ENCODE peak calls at places on chromosome 6, in six cellular contexts. One of them, this sample, is unnamed.

GRCh38 chr6:145808239-145808638 is 6.4 kb downstream of the FBXO30 start:
- DNase-seq in SHP77: no peak
- DNase-seq in cardiac fibroblast: no peak
- DNase-seq in ELR: peak; percentile 15
- DNase-seq in DMS153: no peak
- DNase-seq in foreskin melanocyte: no peak
- DNase-seq in this sample: no peak

GRCh38 chr6:44272529-44272928 is 2.3 kb downstream of the TMEM151B start:
- DNase-seq in SHP77: no peak
- DNase-seq in cardiac fibroblast: no peak
- DNase-seq in ELR: no peak
- DNase-seq in DMS153: no peak
- DNase-seq in foreskin melanocyte: no peak
- DNase-seq in this sample: no peak

GRCh38 chr6:69022991-69023390 is 387.9 kb downstream of the ADGRB3 start:
- DNase-seq in SHP77: no peak
- DNase-seq in cardiac fibroblast: no peak
- DNase-seq in ELR: peak; percentile 96
- DNase-seq in DMS153: no peak
- DNase-seq in foreskin melanocyte: peak; percentile 8
- DNase-seq in this sample: no peak

GRCh38 chr6:125808591-125808990 is 17.8 kb downstream of the NCOA7 start:
- DNase-seq in SHP77: no peak
- DNase-seq in cardiac fibroblast: no peak
- DNase-seq in ELR: no peak
- DNase-seq in DMS153: no peak
- DNase-seq in foreskin melanocyte: no peak
- DNase-seq in this sample: no peak

GRCh38 chr6:100465701-100466409 is 1.1 kb upstream of the SIM1 start:
- DNase-seq in SHP77: no peak
- DNase-seq in cardiac fibroblast: no peak
- DNase-seq in ELR: peak; percentile 59
- DNase-seq in DMS153: no peak
- DNase-seq in foreskin melanocyte: no peak
- DNase-seq in this sample: no peak

GRCh38 chr6:15953152-15953880 is 175.6 kb upstream of the MYLIP start:
- DNase-seq in SHP77: no peak
- DNase-seq in cardiac fibroblast: peak; percentile 89
- DNase-seq in ELR: peak; percentile 32
- DNase-seq in DMS153: peak; percentile 44
- DNase-seq in foreskin melanocyte: peak; percentile 85
- DNase-seq in this sample: no peak

GRCh38 chr6:13384966-13385365 is 56.6 kb upstream of the TBC1D7 start:
- DNase-seq in SHP77: no peak
- DNase-seq in cardiac fibroblast: no peak
- DNase-seq in ELR: no peak
- DNase-seq in DMS153: no peak
- DNase-seq in foreskin melanocyte: no peak
- DNase-seq in this sample: no peak

GRCh38 chr6:6626227-6626626 is 37.7 kb downstream of the LY86 start:
- DNase-seq in SHP77: no peak
- DNase-seq in cardiac fibroblast: no peak
- DNase-seq in ELR: no peak
- DNase-seq in DMS153: no peak
- DNase-seq in foreskin melanocyte: no peak
- DNase-seq in this sample: no peak

GRCh38 chr6:144749263-144749662 is 464.1 kb downstream of the UTRN start:
- DNase-seq in SHP77: peak; percentile 44
- DNase-seq in cardiac fibroblast: no peak
- DNase-seq in ELR: no peak
- DNase-seq in DMS153: peak; percentile 87
- DNase-seq in foreskin melanocyte: no peak
- DNase-seq in this sample: no peak

GRCh38 chr6:98941319-98941718 is 6.4 kb downstream of the FBXL4 start:
- DNase-seq in SHP77: no peak
- DNase-seq in cardiac fibroblast: no peak
- DNase-seq in ELR: no peak
- DNase-seq in DMS153: no peak
- DNase-seq in foreskin melanocyte: no peak
- DNase-seq in this sample: no peak

GRCh38 chr6:2791124-2792050 is 26.2 kb downstream of the WRNIP1 start:
- DNase-seq in SHP77: peak; percentile 31
- DNase-seq in cardiac fibroblast: peak; percentile 87
- DNase-seq in ELR: peak; percentile 90
- DNase-seq in DMS153: peak; percentile 7
- DNase-seq in foreskin melanocyte: peak; percentile 51
- DNase-seq in this sample: peak; percentile 70

GRCh38 chr6:111918825-111919224 is 45.6 kb upstream of the FYN start:
- DNase-seq in SHP77: no peak
- DNase-seq in cardiac fibroblast: peak; percentile 50
- DNase-seq in ELR: peak; percentile 88
- DNase-seq in DMS153: no peak
- DNase-seq in foreskin melanocyte: no peak
- DNase-seq in this sample: no peak

GRCh38 chr6:24529985-24530384 is 35.2 kb downstream of the ALDH5A1 start:
- DNase-seq in SHP77: no peak
- DNase-seq in cardiac fibroblast: no peak
- DNase-seq in ELR: no peak
- DNase-seq in DMS153: no peak
- DNase-seq in foreskin melanocyte: no peak
- DNase-seq in this sample: no peak

GRCh38 chr6:51936536-51936935 is 150.9 kb downstream of the PKHD1 start:
- DNase-seq in SHP77: no peak
- DNase-seq in cardiac fibroblast: no peak
- DNase-seq in ELR: no peak
- DNase-seq in DMS153: no peak
- DNase-seq in foreskin melanocyte: no peak
- DNase-seq in this sample: no peak

GRCh38 chr6:133681880-133682279 is 207.0 kb upstream of the TCF21 start:
- DNase-seq in SHP77: no peak
- DNase-seq in cardiac fibroblast: no peak
- DNase-seq in ELR: no peak
- DNase-seq in DMS153: no peak
- DNase-seq in foreskin melanocyte: no peak
- DNase-seq in this sample: no peak

GRCh38 chr6:2790588-2790987 is 25.4 kb downstream of the WRNIP1 start:
- DNase-seq in SHP77: no peak
- DNase-seq in cardiac fibroblast: peak; percentile 50
- DNase-seq in ELR: peak; percentile 64
- DNase-seq in DMS153: no peak
- DNase-seq in foreskin melanocyte: no peak
- DNase-seq in this sample: no peak

GRCh38 chr6:106199331-106199730 is 113.2 kb downstream of the PRDM1 start:
- DNase-seq in SHP77: no peak
- DNase-seq in cardiac fibroblast: no peak
- DNase-seq in ELR: no peak
- DNase-seq in DMS153: no peak
- DNase-seq in foreskin melanocyte: no peak
- DNase-seq in this sample: no peak

GRCh38 chr6:108453601-108454157 is 107.0 kb upstream of the FOXO3 start:
- DNase-seq in SHP77: no peak
- DNase-seq in cardiac fibroblast: peak; percentile 87
- DNase-seq in ELR: peak; percentile 63
- DNase-seq in DMS153: no peak
- DNase-seq in foreskin melanocyte: no peak
- DNase-seq in this sample: no peak

GRCh38 chr6:93418448-93419303 is 683 bp downstream of the EPHA7 start:
- DNase-seq in SHP77: peak; percentile 46
- DNase-seq in cardiac fibroblast: peak; percentile 22
- DNase-seq in ELR: no peak
- DNase-seq in DMS153: peak; percentile 70
- DNase-seq in foreskin melanocyte: no peak
- DNase-seq in this sample: no peak

GRCh38 chr6:78076371-78076770 is 423.5 kb downstream of the MEI4 start:
- DNase-seq in SHP77: no peak
- DNase-seq in cardiac fibroblast: no peak
- DNase-seq in ELR: no peak
- DNase-seq in DMS153: no peak
- DNase-seq in foreskin melanocyte: no peak
- DNase-seq in this sample: no peak

GRCh38 chr6:169556758-169557505 is 144.9 kb downstream of the WDR27 start:
- DNase-seq in SHP77: no peak
- DNase-seq in cardiac fibroblast: no peak
- DNase-seq in ELR: no peak
- DNase-seq in DMS153: no peak
- DNase-seq in foreskin melanocyte: no peak
- DNase-seq in this sample: no peak

GRCh38 chr6:74249658-74250057 is 553.7 kb downstream of the CD109 start:
- DNase-seq in SHP77: no peak
- DNase-seq in cardiac fibroblast: peak; percentile 8
- DNase-seq in ELR: peak; percentile 70
- DNase-seq in DMS153: no peak
- DNase-seq in foreskin melanocyte: peak; percentile 1
- DNase-seq in this sample: no peak

GRCh38 chr6:43506667-43507471 is 3.3 kb downstream of the LRRC73 start:
- DNase-seq in SHP77: peak; percentile 70
- DNase-seq in cardiac fibroblast: peak; percentile 88
- DNase-seq in ELR: peak; percentile 84
- DNase-seq in DMS153: peak; percentile 57
- DNase-seq in foreskin melanocyte: peak; percentile 69
- DNase-seq in this sample: peak; percentile 67

GRCh38 chr6:142301421-142302391 is at the start of gene ADGRG6:
- DNase-seq in SHP77: no peak
- DNase-seq in cardiac fibroblast: peak; percentile 42
- DNase-seq in ELR: peak; percentile 74
- DNase-seq in DMS153: peak; percentile 28
- DNase-seq in foreskin melanocyte: no peak
- DNase-seq in this sample: no peak

GRCh38 chr6:44202972-44203750 is 13.6 kb upstream of the MYMX start:
- DNase-seq in SHP77: no peak
- DNase-seq in cardiac fibroblast: no peak
- DNase-seq in ELR: no peak
- DNase-seq in DMS153: no peak
- DNase-seq in foreskin melanocyte: no peak
- DNase-seq in this sample: no peak

GRCh38 chr6:71602385-71602949 is 283.9 kb upstream of the RIMS1 start:
- DNase-seq in SHP77: no peak
- DNase-seq in cardiac fibroblast: peak; percentile 3
- DNase-seq in ELR: peak; percentile 32
- DNase-seq in DMS153: no peak
- DNase-seq in foreskin melanocyte: no peak
- DNase-seq in this sample: peak; percentile 7

GRCh38 chr6:36546664-36546957 is 668 bp downstream of the STK38 start:
- DNase-seq in SHP77: no peak
- DNase-seq in cardiac fibroblast: no peak
- DNase-seq in ELR: no peak
- DNase-seq in DMS153: no peak
- DNase-seq in foreskin melanocyte: no peak
- DNase-seq in this sample: no peak

This sample was measured in NCI-H1694 treated with DMSO at 0.1 percent for 48 hours.